ENCODE peak calls at places on chromosomes 11 and 22, in five cellular contexts. Y is A549, L is GM12878, E is HepG2, F is upper lobe of left lung. P is an unnamed sample.

GRCh38 chr11:75872887-75873416 is 57.9 kb downstream of the UVRAG start:
- ATAC-seq in L (peak), Y (no peak), F (no peak), E (no peak), P (no peak)

GRCh38 chr11:15213471-15214231 is 98.9 kb downstream of the INSC start:
- ATAC-seq in F (no peak), Y (no peak), E (peak), L (no peak), P (no peak)

GRCh38 chr11:116851631-116852030 is 14.2 kb upstream of the APOA1 start:
- ATAC-seq in L (no peak), E (no peak), F (no peak), Y (no peak), P (peak)

GRCh38 chr11:44088377-44088776 is 7.1 kb upstream of the EXT2 start:
- ATAC-seq in L (no peak), E (no peak), F (no peak), Y (no peak), P (no peak)

GRCh38 chr22:40894417-40894816 is 32.5 kb upstream of the DNAJB7 start:
- ATAC-seq in Y (no peak), E (no peak), L (no peak), F (no peak), P (no peak)

GRCh38 chr22:44338183-44338812 is 25.5 kb upstream of the SHISAL1 start:
- ATAC-seq in E (no peak), F (no peak), Y (no peak), L (no peak), P (no peak)

GRCh38 chr22:46652930-46653331 is 32.7 kb downstream of the GRAMD4 start:
- ATAC-seq in F (no peak), E (peak), L (no peak), Y (no peak), P (peak)

GRCh38 chr22:10961043-10961860 is 4566.7 kb upstream of the OR11H1 start:
- ATAC-seq in F (peak), L (no peak), E (no peak), Y (no peak), P (no peak)

GRCh38 chr11:133930767-133931448 is 25.9 kb downstream of the IGSF9B start:
- ATAC-seq in L (peak), E (peak), Y (peak), F (no peak), P (peak)

GRCh38 chr22:39128508-39128907 is 24.0 kb downstream of the CBX7 start:
- ATAC-seq in F (no peak), L (peak), E (no peak), Y (no peak), P (no peak)

GRCh38 chr11:20327377-20327776 is 36.1 kb upstream of the HTATIP2 start:
- ATAC-seq in E (no peak), L (no peak), F (no peak), Y (no peak), P (no peak)

GRCh38 chr11:65439331-65440181 is 17.0 kb downstream of the NEAT1 start:
- ATAC-seq in Y (no peak), F (no peak), L (no peak), E (no peak), P (no peak)

GRCh38 chr11:4211991-4212390 is 117.4 kb downstream of the RRM1 start:
- ATAC-seq in Y (no peak), E (no peak), F (no peak), L (no peak), P (no peak)

GRCh38 chr11:118223992-118224391 is 819 bp downstream of the JAML start:
- ATAC-seq in Y (no peak), E (no peak), L (no peak), F (peak), P (no peak)

GRCh38 chr11:15609445-15609844 is 494.7 kb downstream of the INSC start:
- ATAC-seq in L (no peak), F (no peak), Y (no peak), E (no peak), P (no peak)

GRCh38 chr11:129828301-129828836 is 12.7 kb downstream of the TMEM45B start:
- ATAC-seq in F (peak), E (peak), Y (peak), L (no peak), P (no peak)

GRCh38 chr11:120527111-120527748 is 15.7 kb downstream of the GRIK4 start:
- ATAC-seq in L (no peak), Y (no peak), F (no peak), E (peak), P (peak)

GRCh38 chr11:78365381-78365792 is 52.2 kb downstream of the GAB2 start:
- ATAC-seq in Y (peak), F (peak), L (no peak), E (peak), P (no peak)

GRCh38 chr11:78023426-78023825 is 350 bp upstream of the KCTD14 start:
- ATAC-seq in E (peak), F (no peak), L (peak), Y (no peak), P (no peak)

GRCh38 chr22:49993649-49994360 is 18.8 kb downstream of the IL17REL start:
- ATAC-seq in L (no peak), E (peak), Y (no peak), F (no peak), P (peak)

GRCh38 chr11:46369458-46370152 is 11.9 kb upstream of the MDK start:
- ATAC-seq in L (peak), E (peak), Y (peak), F (peak), P (peak)

GRCh38 chr22:44782286-44782830 is 30.0 kb downstream of the ARHGAP8 start:
- ATAC-seq in L (no peak), Y (no peak), E (no peak), F (peak), P (no peak)

GRCh38 chr11:60504219-60504618 is 11.0 kb upstream of the MS4A13 start:
- ATAC-seq in F (no peak), L (peak), E (no peak), Y (no peak), P (no peak)

GRCh38 chr22:35116269-35116668 is 50.3 kb downstream of the ISX start:
- ATAC-seq in Y (no peak), L (no peak), F (no peak), E (no peak), P (no peak)

GRCh38 chr22:49815641-49816071 is 12.0 kb downstream of the BRD1 start:
- ATAC-seq in L (peak), E (no peak), Y (no peak), F (peak), P (no peak)

DNA sequence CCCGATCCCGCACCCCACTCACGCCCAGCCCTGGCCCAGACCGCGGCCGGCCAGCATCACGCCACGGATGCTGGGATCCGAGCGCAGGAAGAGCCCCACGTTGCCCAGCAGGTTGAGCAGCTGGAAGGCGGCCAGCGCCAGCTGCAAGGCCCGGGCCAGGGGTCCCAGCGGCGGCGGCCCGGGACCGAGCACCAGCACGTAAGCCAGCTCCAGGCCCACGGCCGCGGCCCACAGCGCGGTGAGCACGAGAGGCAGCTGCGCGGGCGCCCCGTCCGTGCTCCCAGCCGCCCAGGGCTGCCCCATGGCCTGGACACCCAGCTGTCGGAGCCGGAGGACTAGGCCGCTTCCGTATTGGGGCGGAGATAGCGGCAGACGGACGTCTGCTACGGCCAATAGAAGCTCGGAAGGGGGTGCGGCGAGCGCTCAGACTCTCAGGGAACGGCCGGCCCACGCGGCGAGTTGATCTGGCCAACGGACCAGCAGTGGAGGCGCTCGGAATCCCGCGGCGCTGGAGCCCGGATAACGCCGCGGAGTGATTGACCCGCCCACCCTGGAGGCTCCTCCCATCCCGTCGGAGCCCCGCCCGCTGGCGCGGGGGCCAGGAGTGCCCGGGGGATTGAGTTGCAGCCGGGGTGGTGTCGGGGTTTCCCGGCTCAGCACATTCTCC is at the start of gene ZDHHC24:
- ATAC-seq in Y (peak), F (peak), L (peak), E (peak), P (peak)
- TF ChIP-seq POLR2A in Y (peak), F (peak), L (peak), E (peak), P (peak)

GRCh38 chr11:70420496-70420895 is 22.2 kb downstream of the CTTN start:
- ATAC-seq in F (no peak), E (no peak), L (no peak), Y (no peak), P (no peak)

GRCh38 chr11:70418130-70418529 is 19.8 kb downstream of the CTTN start:
- ATAC-seq in E (no peak), Y (no peak), L (no peak), F (no peak), P (no peak)

GRCh38 chr11:70419307-70420007 is 21.1 kb downstream of the CTTN start:
- ATAC-seq in L (no peak), F (no peak), E (no peak), Y (no peak), P (no peak)

GRCh38 chr11:70421123-70421522 is 22.8 kb downstream of the CTTN start:
- ATAC-seq in F (no peak), Y (no peak), E (no peak), L (no peak), P (no peak)

GRCh38 chr11:70420008-70420464 is 21.7 kb downstream of the CTTN start:
- ATAC-seq in L (no peak), F (no peak), E (no peak), Y (no peak), P (no peak)
- TF ChIP-seq EP300 in L (no peak), F (no peak), E (no peak), Y (no peak), P (no peak)

DNA sequence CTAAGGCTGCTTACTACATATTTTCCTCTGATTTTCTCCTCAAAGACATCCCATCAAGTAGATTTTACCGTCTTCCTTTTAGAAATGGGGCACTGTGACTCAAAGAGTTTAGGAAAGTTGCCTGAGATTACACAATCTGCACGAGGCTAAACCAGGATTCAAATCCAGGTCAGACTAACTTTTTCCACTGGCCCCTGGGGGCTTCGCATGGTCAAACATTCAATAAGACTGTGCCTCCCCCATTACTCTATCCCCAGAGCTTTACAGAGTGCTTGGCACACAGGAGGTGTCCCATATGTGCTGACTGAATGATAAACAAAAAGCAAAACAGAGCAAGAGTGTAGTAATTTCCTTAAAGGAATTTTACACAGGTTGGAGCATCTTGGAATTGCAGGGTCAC is 118.1 kb upstream of the TEAD1 start:
- ATAC-seq in Y (peak), F (no peak), L (no peak), E (no peak), P (peak)
- H3K4me3 ChIP-seq in Y (no peak), F (no peak), L (no peak), E (no peak), P (no peak)

DNA sequence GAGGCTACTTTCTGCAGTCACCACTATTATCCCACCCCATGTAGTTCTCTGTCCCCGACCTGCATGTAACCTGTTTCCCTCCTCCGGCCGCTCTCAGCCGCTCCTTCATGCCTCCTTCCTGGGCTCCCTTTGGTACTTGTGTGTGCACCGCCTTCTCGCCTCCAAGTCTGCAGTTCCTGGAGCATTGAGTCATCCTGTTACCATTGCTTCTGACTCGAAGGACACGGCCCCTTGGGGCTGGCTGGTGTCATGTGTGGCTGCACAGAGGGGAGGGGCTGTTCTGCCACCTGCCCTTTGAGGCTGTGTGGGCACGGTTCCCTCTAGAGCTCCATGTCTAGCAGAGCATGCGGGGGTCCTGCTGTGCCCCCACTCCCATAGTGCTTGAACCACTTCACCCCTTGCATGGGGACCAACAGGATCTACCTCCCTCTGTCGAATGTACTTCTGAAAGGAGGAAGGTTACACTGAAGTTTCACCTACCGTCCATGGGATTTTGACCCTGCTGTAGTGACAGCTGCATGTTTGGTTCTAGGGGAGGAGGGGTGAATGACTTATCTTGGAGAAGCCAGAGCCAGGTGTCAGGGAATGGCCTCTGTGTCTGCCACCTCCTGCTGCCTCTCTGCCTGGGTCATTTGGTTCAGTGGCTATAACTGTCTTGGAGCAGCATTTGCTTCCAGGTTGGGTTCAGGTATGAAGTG is 39.6 kb downstream of the BCR start:
- ATAC-seq in E (no peak), F (peak), L (peak), Y (no peak), P (no peak)
- TF ChIP-seq POLR2A in E (no peak), F (no peak), L (no peak), Y (no peak), P (no peak)